ENCODE peak calls at places on chromosomes 13 and 19, in six cellular contexts. Y, A, C, Z, S and L are unnamed samples.

GRCh38 chr19:4909172-4909896 is at the start of gene UHRF1:
- DNase-seq in S (no peak), Z (no peak), A (peak; percentile 58), Y (no peak), C (no peak), L (no peak)

GRCh38 chr19:29593869-29594268 is 12.2 kb upstream of the POP4 start:
- DNase-seq in S (no peak), Y (no peak), A (no peak), Z (no peak), C (no peak), L (no peak)

GRCh38 chr19:848457-848921 is 3.6 kb upstream of the ELANE start:
- DNase-seq in Z (no peak), Y (no peak), C (no peak), S (no peak), A (no peak), L (no peak)

GRCh38 chr19:11102944-11103343 is 13.7 kb downstream of the LDLR start:
- DNase-seq in Y (no peak), C (no peak), S (no peak), A (no peak), Z (no peak), L (no peak)

GRCh38 chr13:70580825-70581224 is 472.6 kb upstream of the KLHL1 start:
- DNase-seq in C (no peak), Y (no peak), S (no peak), A (no peak), Z (no peak), L (peak; percentile 56)

GRCh38 chr13:113267642-113268405 is 29.2 kb upstream of the LAMP1 start:
- DNase-seq in A (no peak), C (no peak), Z (no peak), S (no peak), Y (no peak), L (no peak)

GRCh38 chr13:110361365-110361911 is 54.4 kb downstream of the COL4A2 start:
- DNase-seq in Z (peak; percentile 36), S (no peak), C (no peak), A (no peak), Y (no peak), L (no peak)

GRCh38 chr13:35518337-35518736 is 41.8 kb upstream of the MAB21L1 start:
- DNase-seq in A (no peak), Z (peak; percentile 11), S (no peak), C (no peak), Y (no peak), L (no peak)

GRCh38 chr13:34682406-34682805 is 259.7 kb upstream of the NBEA start:
- DNase-seq in S (no peak), Y (no peak), A (no peak), C (no peak), Z (no peak), L (no peak)

GRCh38 chr19:8392017-8392591 is 1.9 kb downstream of the RAB11B start:
- DNase-seq in C (no peak), Z (no peak), S (peak; percentile 60), Y (no peak), A (no peak), L (no peak)

GRCh38 chr13:90746230-90746629 is 601.3 kb upstream of the MIR17HG start:
- DNase-seq in C (no peak), S (no peak), Y (no peak), A (no peak), Z (no peak), L (no peak)

GRCh38 chr13:94950303-94950702 is 238.0 kb upstream of the SOX21 start:
- DNase-seq in Y (no peak), A (no peak), S (no peak), C (no peak), Z (no peak), L (no peak)

GRCh38 chr19:8064866-8065486 is 12.4 kb downstream of the CCL25 start:
- DNase-seq in C (no peak), Y (no peak), Z (no peak), A (no peak), S (no peak), L (no peak)

GRCh38 chr13:50617134-50617721 is 226.3 kb downstream of the DLEU7 start:
- DNase-seq in Y (no peak), S (no peak), Z (no peak), A (no peak), C (no peak), L (no peak)

GRCh38 chr13:87680298-87680697 is 9.1 kb downstream of the SLITRK5 start:
- DNase-seq in Z (no peak), Y (no peak), C (no peak), S (no peak), A (no peak), L (peak; percentile 82)

GRCh38 chr19:35729763-35730162 is 12.0 kb downstream of the KMT2B start:
- DNase-seq in Z (no peak), Y (no peak), A (no peak), C (no peak), S (no peak), L (no peak)

GRCh38 chr19:19081642-19082151 is 17.9 kb downstream of the SLC25A42 start:
- DNase-seq in S (no peak), Z (no peak), C (no peak), A (peak; percentile 26), Y (no peak), L (no peak)